ENCODE peak calls at places on chromosomes 11 and 22, in eight cellular contexts. One of them, this sample, is unnamed.

GRCh38 chr11:12179521-12179920 is 69.1 kb downstream of the MICAL2 start:
- DNase-seq in BJ: no peak
- DNase-seq in fibroblast of pulmonary artery: no peak
- DNase-seq in K562: no peak
- DNase-seq in LNCaP clone FGC: no peak
- DNase-seq in esophagus muscularis mucosa: no peak
- DNase-seq in body of pancreas: no peak
- DNase-seq in GM23338: no peak
- DNase-seq in this sample: peak; percentile 39

GRCh38 chr11:130478204-130478701 is 29.8 kb downstream of the ADAMTS15 start:
- DNase-seq in K562: no peak
- DNase-seq in esophagus muscularis mucosa: peak; percentile 95
- DNase-seq in body of pancreas: peak; percentile 50
- DNase-seq in LNCaP clone FGC: no peak
- DNase-seq in fibroblast of pulmonary artery: peak; percentile 96
- DNase-seq in BJ: peak; percentile 82
- DNase-seq in GM23338: no peak
- DNase-seq in this sample: peak; percentile 96

GRCh38 chr11:77090046-77090372 is 12.6 kb upstream of the OMP start:
- DNase-seq in body of pancreas: peak; percentile 12
- DNase-seq in esophagus muscularis mucosa: no peak
- DNase-seq in K562: no peak
- DNase-seq in fibroblast of pulmonary artery: no peak
- DNase-seq in BJ: no peak
- DNase-seq in LNCaP clone FGC: no peak
- DNase-seq in GM23338: no peak
- DNase-seq in this sample: no peak

GRCh38 chr22:27370281-27370680 is 431.3 kb downstream of the MN1 start:
- DNase-seq in body of pancreas: no peak
- DNase-seq in GM23338: no peak
- DNase-seq in fibroblast of pulmonary artery: no peak
- DNase-seq in BJ: no peak
- DNase-seq in esophagus muscularis mucosa: peak; percentile 80
- DNase-seq in LNCaP clone FGC: no peak
- DNase-seq in K562: no peak
- DNase-seq in this sample: no peak

GRCh38 chr11:34439521-34440258 is 956 bp downstream of the CAT start:
- DNase-seq in body of pancreas: no peak
- DNase-seq in fibroblast of pulmonary artery: no peak
- DNase-seq in esophagus muscularis mucosa: no peak
- DNase-seq in GM23338: no peak
- DNase-seq in LNCaP clone FGC: no peak
- DNase-seq in K562: no peak
- DNase-seq in BJ: no peak
- DNase-seq in this sample: no peak

GRCh38 chr22:27135582-27135981 is 478.2 kb downstream of the MIAT start:
- DNase-seq in LNCaP clone FGC: no peak
- DNase-seq in K562: no peak
- DNase-seq in BJ: peak; percentile 43
- DNase-seq in fibroblast of pulmonary artery: peak; percentile 75
- DNase-seq in GM23338: no peak
- DNase-seq in body of pancreas: no peak
- DNase-seq in esophagus muscularis mucosa: no peak
- DNase-seq in this sample: peak; percentile 89

GRCh38 chr11:134478611-134479010 is 66.6 kb upstream of the B3GAT1 start:
- DNase-seq in BJ: no peak
- DNase-seq in GM23338: no peak
- DNase-seq in esophagus muscularis mucosa: no peak
- DNase-seq in fibroblast of pulmonary artery: no peak
- DNase-seq in K562: no peak
- DNase-seq in body of pancreas: no peak
- DNase-seq in LNCaP clone FGC: no peak
- DNase-seq in this sample: no peak

GRCh38 chr22:35601743-35602633 is 15.1 kb downstream of the MB start:
- DNase-seq in LNCaP clone FGC: no peak
- DNase-seq in K562: no peak
- DNase-seq in esophagus muscularis mucosa: no peak
- DNase-seq in BJ: no peak
- DNase-seq in fibroblast of pulmonary artery: peak; percentile 54
- DNase-seq in GM23338: no peak
- DNase-seq in body of pancreas: peak; percentile 50
- DNase-seq in this sample: peak; percentile 83

GRCh38 chr22:20630873-20631617 is 123.6 kb downstream of the MED15 start:
- DNase-seq in body of pancreas: no peak
- DNase-seq in BJ: no peak
- DNase-seq in K562: no peak
- DNase-seq in esophagus muscularis mucosa: no peak
- DNase-seq in LNCaP clone FGC: no peak
- DNase-seq in GM23338: no peak
- DNase-seq in fibroblast of pulmonary artery: no peak
- DNase-seq in this sample: no peak

GRCh38 chr11:31397239-31397834 is 27.7 kb downstream of the DNAJC24 start:
- DNase-seq in body of pancreas: no peak
- DNase-seq in LNCaP clone FGC: peak; percentile 6
- DNase-seq in GM23338: peak; percentile 56
- DNase-seq in esophagus muscularis mucosa: no peak
- DNase-seq in BJ: no peak
- DNase-seq in K562: peak; percentile 7
- DNase-seq in fibroblast of pulmonary artery: peak; percentile 43
- DNase-seq in this sample: peak; percentile 30

GRCh38 chr11:93133710-93134109 is 64.1 kb downstream of the SLC36A4 start:
- DNase-seq in fibroblast of pulmonary artery: peak; percentile 64
- DNase-seq in body of pancreas: no peak
- DNase-seq in K562: no peak
- DNase-seq in LNCaP clone FGC: no peak
- DNase-seq in esophagus muscularis mucosa: no peak
- DNase-seq in GM23338: no peak
- DNase-seq in BJ: peak; percentile 8
- DNase-seq in this sample: peak; percentile 64

GRCh38 chr11:24935059-24935458 is 438.2 kb downstream of the LUZP2 start:
- DNase-seq in LNCaP clone FGC: no peak
- DNase-seq in BJ: no peak
- DNase-seq in fibroblast of pulmonary artery: no peak
- DNase-seq in GM23338: no peak
- DNase-seq in K562: no peak
- DNase-seq in body of pancreas: no peak
- DNase-seq in esophagus muscularis mucosa: no peak
- DNase-seq in this sample: no peak

GRCh38 chr11:27179334-27179733 is 138.7 kb downstream of the BBOX1 start:
- DNase-seq in K562: no peak
- DNase-seq in BJ: no peak
- DNase-seq in fibroblast of pulmonary artery: no peak
- DNase-seq in GM23338: no peak
- DNase-seq in LNCaP clone FGC: no peak
- DNase-seq in esophagus muscularis mucosa: no peak
- DNase-seq in body of pancreas: no peak
- DNase-seq in this sample: no peak

GRCh38 chr22:36641902-36642640 is 61.5 kb downstream of the CACNG2 start:
- DNase-seq in GM23338: no peak
- DNase-seq in K562: no peak
- DNase-seq in fibroblast of pulmonary artery: peak; percentile 56
- DNase-seq in LNCaP clone FGC: no peak
- DNase-seq in body of pancreas: no peak
- DNase-seq in BJ: peak; percentile 4
- DNase-seq in esophagus muscularis mucosa: no peak
- DNase-seq in this sample: peak; percentile 38

GRCh38 chr11:8017894-8018741 is 31.0 kb downstream of the EIF3F start:
- DNase-seq in K562: no peak
- DNase-seq in GM23338: peak; percentile 43
- DNase-seq in BJ: no peak
- DNase-seq in esophagus muscularis mucosa: peak; percentile 90
- DNase-seq in LNCaP clone FGC: no peak
- DNase-seq in body of pancreas: no peak
- DNase-seq in fibroblast of pulmonary artery: no peak
- DNase-seq in this sample: peak; percentile 22

GRCh38 chr11:59728913-59729312 is 15.3 kb upstream of the OR10V1 start:
- DNase-seq in LNCaP clone FGC: no peak
- DNase-seq in K562: no peak
- DNase-seq in BJ: no peak
- DNase-seq in body of pancreas: no peak
- DNase-seq in GM23338: no peak
- DNase-seq in esophagus muscularis mucosa: no peak
- DNase-seq in fibroblast of pulmonary artery: no peak
- DNase-seq in this sample: no peak

GRCh38 chr11:122209619-122210377 is 93.8 kb upstream of the BLID start:
- DNase-seq in K562: no peak
- DNase-seq in LNCaP clone FGC: no peak
- DNase-seq in esophagus muscularis mucosa: no peak
- DNase-seq in GM23338: no peak
- DNase-seq in BJ: no peak
- DNase-seq in body of pancreas: peak; percentile 56
- DNase-seq in fibroblast of pulmonary artery: peak; percentile 98
- DNase-seq in this sample: peak; percentile 88

GRCh38 chr22:42356547-42356946 is 75.7 kb downstream of the NFAM1 start:
- DNase-seq in K562: no peak
- DNase-seq in BJ: no peak
- DNase-seq in esophagus muscularis mucosa: no peak
- DNase-seq in body of pancreas: no peak
- DNase-seq in GM23338: no peak
- DNase-seq in fibroblast of pulmonary artery: no peak
- DNase-seq in LNCaP clone FGC: no peak
- DNase-seq in this sample: no peak

GRCh38 chr11:73761403-73761945 is 600 bp upstream of the RAB6A start:
- DNase-seq in fibroblast of pulmonary artery: no peak
- DNase-seq in body of pancreas: no peak
- DNase-seq in GM23338: no peak
- DNase-seq in BJ: no peak
- DNase-seq in K562: no peak
- DNase-seq in esophagus muscularis mucosa: no peak
- DNase-seq in LNCaP clone FGC: no peak
- DNase-seq in this sample: no peak

GRCh38 chr11:128302425-128303186 is 284.8 kb downstream of the ETS1 start:
- DNase-seq in K562: no peak
- DNase-seq in body of pancreas: no peak
- DNase-seq in BJ: no peak
- DNase-seq in GM23338: no peak
- DNase-seq in esophagus muscularis mucosa: no peak
- DNase-seq in fibroblast of pulmonary artery: no peak
- DNase-seq in LNCaP clone FGC: no peak
- DNase-seq in this sample: no peak

GRCh38 chr11:3873712-3874349 is 18.4 kb downstream of the STIM1 start:
- DNase-seq in GM23338: no peak
- DNase-seq in body of pancreas: no peak
- DNase-seq in LNCaP clone FGC: no peak
- DNase-seq in esophagus muscularis mucosa: no peak
- DNase-seq in K562: no peak
- DNase-seq in BJ: no peak
- DNase-seq in fibroblast of pulmonary artery: no peak
- DNase-seq in this sample: no peak

DNA sequence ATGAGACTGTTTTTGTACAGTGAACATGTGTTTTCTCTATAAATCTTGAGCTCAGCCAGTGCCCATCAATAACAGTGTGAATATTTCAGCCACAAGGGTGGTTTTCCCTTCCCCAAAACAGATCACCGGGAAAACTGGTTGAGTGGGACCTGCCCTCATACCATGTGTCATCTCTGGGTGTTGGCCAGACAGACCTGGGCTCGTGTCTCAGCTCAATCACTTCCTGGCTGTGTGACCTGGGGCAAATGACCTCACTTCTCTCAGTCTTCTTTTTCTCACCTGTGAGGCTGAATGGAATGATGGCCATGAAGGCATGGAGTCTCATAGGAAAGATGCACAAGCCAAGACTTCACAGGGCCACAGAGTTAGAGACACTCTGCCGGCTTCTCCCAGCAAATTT is 74.7 kb downstream of the COMMD9 start:
- DNase-seq in LNCaP clone FGC: peak; percentile 38
- DNase-seq in GM23338: no peak
- DNase-seq in K562: no peak
- DNase-seq in fibroblast of pulmonary artery: no peak
- DNase-seq in BJ: no peak
- DNase-seq in body of pancreas: no peak
- DNase-seq in esophagus muscularis mucosa: no peak
- DNase-seq in this sample: no peak
- TF ChIP-seq CTCF in LNCaP clone FGC: no peak
- TF ChIP-seq CTCF in GM23338: no peak
- TF ChIP-seq CTCF in K562: no peak
- TF ChIP-seq CTCF in fibroblast of pulmonary artery: no peak
- TF ChIP-seq CTCF in BJ: no peak
- TF ChIP-seq CTCF in body of pancreas: no peak
- TF ChIP-seq CTCF in esophagus muscularis mucosa: no peak
- TF ChIP-seq CTCF in this sample: no peak

GRCh38 chr11:23711981-23712380 is 784.9 kb upstream of the LUZP2 start:
- DNase-seq in fibroblast of pulmonary artery: no peak
- DNase-seq in LNCaP clone FGC: no peak
- DNase-seq in body of pancreas: no peak
- DNase-seq in GM23338: peak; percentile 39
- DNase-seq in esophagus muscularis mucosa: no peak
- DNase-seq in K562: no peak
- DNase-seq in BJ: no peak
- DNase-seq in this sample: no peak
- H3K4me3 ChIP-seq in fibroblast of pulmonary artery: no peak overlapping the region
- H3K4me3 ChIP-seq in LNCaP clone FGC: no peak overlapping the region
- H3K4me3 ChIP-seq in body of pancreas: no peak overlapping the region
- H3K4me3 ChIP-seq in GM23338: no peak overlapping the region
- H3K4me3 ChIP-seq in esophagus muscularis mucosa: no peak overlapping the region
- H3K4me3 ChIP-seq in K562: no peak overlapping the region
- H3K4me3 ChIP-seq in BJ: no peak overlapping the region
- H3K4me3 ChIP-seq in this sample: no peak overlapping the region

GRCh38 chr11:103111400-103111799 is 2.2 kb downstream of the DYNC2H1 start:
- DNase-seq in K562: no peak
- DNase-seq in esophagus muscularis mucosa: no peak
- DNase-seq in GM23338: no peak
- DNase-seq in body of pancreas: no peak
- DNase-seq in fibroblast of pulmonary artery: no peak
- DNase-seq in BJ: no peak
- DNase-seq in LNCaP clone FGC: no peak
- DNase-seq in this sample: no peak
- TF ChIP-seq CTCF in K562: no peak
- TF ChIP-seq CTCF in esophagus muscularis mucosa: no peak
- TF ChIP-seq CTCF in GM23338: no peak
- TF ChIP-seq CTCF in body of pancreas: no peak
- TF ChIP-seq CTCF in fibroblast of pulmonary artery: no peak
- TF ChIP-seq CTCF in BJ: no peak
- TF ChIP-seq CTCF in LNCaP clone FGC: no peak
- TF ChIP-seq CTCF in this sample: no peak

DNA sequence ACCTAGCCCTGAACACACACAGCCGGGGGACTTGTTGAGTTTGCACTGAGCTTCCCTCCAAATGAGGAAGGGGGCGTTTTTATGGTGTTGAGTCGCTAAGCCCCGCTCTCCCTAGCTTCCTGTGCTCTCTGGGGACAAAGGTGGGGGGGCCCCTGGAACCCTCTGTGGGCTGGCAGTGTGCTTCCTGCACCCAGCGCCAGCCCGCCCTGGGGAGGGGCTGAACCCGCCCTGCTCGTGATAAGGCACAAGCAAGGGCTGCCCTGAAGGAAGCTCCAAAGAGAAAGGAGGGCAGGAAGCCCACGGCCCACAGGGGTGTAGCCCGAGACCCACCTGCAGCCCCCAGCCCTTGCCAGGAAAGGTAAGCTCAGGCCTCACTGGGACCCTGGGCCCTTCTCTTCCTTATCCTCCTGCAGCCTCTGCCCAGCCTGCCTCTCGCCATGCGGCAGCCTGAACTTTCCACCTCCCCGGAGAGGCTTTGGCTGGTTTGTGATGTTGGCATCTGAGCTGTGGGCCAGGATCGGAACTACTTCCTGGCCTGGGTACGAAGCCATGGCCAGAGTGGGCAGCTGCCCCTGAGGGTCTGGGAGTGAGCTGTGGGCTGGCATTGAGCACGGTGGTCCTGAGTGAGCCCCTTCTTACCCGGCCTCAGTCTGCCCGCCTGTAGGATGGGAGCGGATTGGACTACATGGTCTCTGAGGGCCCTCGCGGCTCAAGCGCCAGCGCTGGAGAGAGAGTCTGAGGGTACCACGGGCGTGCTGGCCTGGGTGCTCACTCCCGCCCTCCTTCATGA is at the start of gene FERMT3:
- DNase-seq in BJ: no peak
- DNase-seq in body of pancreas: no peak
- DNase-seq in fibroblast of pulmonary artery: no peak
- DNase-seq in K562: peak; percentile 73
- DNase-seq in esophagus muscularis mucosa: no peak
- DNase-seq in LNCaP clone FGC: no peak
- DNase-seq in GM23338: no peak
- DNase-seq in this sample: no peak
- H3K4me3 ChIP-seq in BJ: no peak within 1 kb of the TSS
- H3K4me3 ChIP-seq in body of pancreas: no peak within 1 kb of the TSS
- H3K4me3 ChIP-seq in fibroblast of pulmonary artery: peak within 1 kb of the TSS; percentile 7
- H3K4me3 ChIP-seq in K562: peak within 1 kb of the TSS; percentile 77
- H3K4me3 ChIP-seq in esophagus muscularis mucosa: peak within 1 kb of the TSS; percentile 47
- H3K4me3 ChIP-seq in LNCaP clone FGC: no peak within 1 kb of the TSS
- H3K4me3 ChIP-seq in GM23338: no peak within 1 kb of the TSS
- H3K4me3 ChIP-seq in this sample: peak within 1 kb of the TSS; percentile 24